ENCODE peak calls at places on chromosomes 3 and 15, in four cellular contexts. L, V, P and Z are unnamed samples.

GRCh38 chr15:40857601-40858351 is 13.9 kb downstream of the SPINT1 start:
- DNase-seq in V (peak), L (peak), P (peak), Z (peak)

GRCh38 chr3:81674690-81675089 is 86.8 kb downstream of the GBE1 start:
- DNase-seq in L (no peak), P (no peak), V (no peak), Z (no peak)

GRCh38 chr3:158103131-158103955 is 2.9 kb downstream of the SHOX2 start:
- DNase-seq in L (no peak), V (no peak), P (no peak), Z (no peak)

GRCh38 chr3:41418961-41419691 is 219.8 kb downstream of the CTNNB1 start:
- DNase-seq in L (peak), P (no peak), V (no peak), Z (no peak)

GRCh38 chr15:41018534-41018933 is 65.3 kb downstream of the CHAC1 start:
- DNase-seq in P (no peak), L (no peak), V (no peak), Z (no peak)

GRCh38 chr15:42890161-42890913 is 30.2 kb downstream of the TTBK2 start:
- DNase-seq in V (no peak), L (no peak), P (no peak), Z (no peak)

GRCh38 chr15:64532515-64532914 is 72.1 kb downstream of the ZNF609 start:
- DNase-seq in L (no peak), V (no peak), P (no peak), Z (no peak)

GRCh38 chr3:126284258-126284904 is 72.8 kb downstream of the KLF15 start:
- DNase-seq in L (no peak), P (no peak), V (no peak), Z (no peak)

GRCh38 chr3:168533600-168533999 is 437.9 kb upstream of the GOLIM4 start:
- DNase-seq in V (no peak), P (no peak), L (no peak), Z (no peak)

GRCh38 chr3:46863261-46863782 is at the start of gene MYL3:
- DNase-seq in P (no peak), V (no peak), L (no peak), Z (no peak)

GRCh38 chr3:157475921-157476395 is 27.3 kb downstream of the VEPH1 start:
- DNase-seq in P (no peak), V (no peak), L (no peak), Z (no peak)

GRCh38 chr15:71581406-71581930 is 228.9 kb upstream of the NR2E3 start:
- DNase-seq in V (no peak), L (no peak), P (no peak), Z (no peak)

GRCh38 chr3:139122221-139122581 is 77.5 kb upstream of the PRR23C start:
- DNase-seq in V (no peak), L (no peak), P (no peak), Z (no peak)

GRCh38 chr3:128859573-128860154 is 19.8 kb upstream of the ACAD9 start:
- DNase-seq in P (no peak), V (peak), L (no peak), Z (no peak)

GRCh38 chr3:159128628-159129027 is 326.8 kb downstream of the MFSD1 start:
- DNase-seq in P (no peak), L (no peak), V (no peak), Z (no peak)

GRCh38 chr3:46448721-46449120 is 16.0 kb downstream of the LTF start:
- DNase-seq in V (no peak), L (no peak), P (no peak), Z (no peak)

GRCh38 chr3:43162573-43163084 is 56.8 kb upstream of the POMGNT2 start:
- DNase-seq in P (no peak), L (peak), V (no peak), Z (no peak)

GRCh38 chr3:158794936-158795518 is 6.8 kb upstream of the MFSD1 start:
- DNase-seq in L (no peak), V (no peak), P (no peak), Z (peak)

GRCh38 chr15:92953569-92953968 is 53.4 kb downstream of the CHD2 start:
- DNase-seq in L (no peak), V (no peak), P (no peak), Z (no peak)

GRCh38 chr3:69665026-69665739 is 74.1 kb upstream of the MITF start:
- DNase-seq in V (no peak), P (no peak), L (no peak), Z (no peak)

GRCh38 chr15:87724330-87724729 is 532.2 kb downstream of the NTRK3 start:
- DNase-seq in V (no peak), L (no peak), P (no peak), Z (no peak)

GRCh38 chr15:34753236-34753894 is 1.4 kb downstream of the GJD2 start:
- DNase-seq in P (no peak), V (peak), L (no peak), Z (no peak)

GRCh38 chr3:126557415-126557745 is 1.4 kb downstream of the C3orf22 start:
- DNase-seq in L (no peak), P (no peak), V (no peak), Z (no peak)